ENCODE peak calls at places on chromosomes 13 and 19, in ten cellular contexts. One of them, this sample, is unnamed.
A peak's percentile ranks its signal among the peaks of the same experiment; 100 is the strongest.

GRCh38 chr13:113836917-113837553 is 26.8 kb downstream of the GAS6 start:
- DNase-seq in psoas muscle: peak; percentile 58
- DNase-seq in AG04450: peak; percentile 62
- DNase-seq in neural progenitor cell: no peak
- DNase-seq in lower lobe of right lung: peak; percentile 54
- DNase-seq in left ventricle myocardium inferior: peak; percentile 76
- DNase-seq in colonic mucosa: peak; percentile 53
- DNase-seq in tibial nerve: peak; percentile 68
- DNase-seq in CD8-positive, alpha-beta T cell: no peak
- DNase-seq in heart right ventricle: peak; percentile 80
- DNase-seq in this sample: peak; percentile 77

GRCh38 chr19:32862741-32863140 is 6.8 kb downstream of the SLC7A9 start:
- DNase-seq in psoas muscle: no peak
- DNase-seq in AG04450: no peak
- DNase-seq in neural progenitor cell: no peak
- DNase-seq in lower lobe of right lung: no peak
- DNase-seq in left ventricle myocardium inferior: no peak
- DNase-seq in colonic mucosa: no peak
- DNase-seq in tibial nerve: no peak
- DNase-seq in CD8-positive, alpha-beta T cell: no peak
- DNase-seq in heart right ventricle: no peak
- DNase-seq in this sample: no peak

GRCh38 chr13:31767175-31767900 is 28.0 kb downstream of the RXFP2 start:
- DNase-seq in psoas muscle: no peak
- DNase-seq in AG04450: peak; percentile 48
- DNase-seq in neural progenitor cell: no peak
- DNase-seq in lower lobe of right lung: no peak
- DNase-seq in left ventricle myocardium inferior: no peak
- DNase-seq in colonic mucosa: no peak
- DNase-seq in tibial nerve: no peak
- DNase-seq in CD8-positive, alpha-beta T cell: no peak
- DNase-seq in heart right ventricle: no peak
- DNase-seq in this sample: peak; percentile 51

GRCh38 chr13:30422056-30422914 is at the start of gene UBE2L5:
- DNase-seq in psoas muscle: peak; percentile 83
- DNase-seq in AG04450: peak; percentile 38
- DNase-seq in neural progenitor cell: peak; percentile 92
- DNase-seq in lower lobe of right lung: peak; percentile 88
- DNase-seq in left ventricle myocardium inferior: peak; percentile 82
- DNase-seq in colonic mucosa: peak; percentile 73
- DNase-seq in tibial nerve: peak; percentile 61
- DNase-seq in CD8-positive, alpha-beta T cell: peak; percentile 50
- DNase-seq in heart right ventricle: peak; percentile 73
- DNase-seq in this sample: peak; percentile 54

GRCh38 chr13:32265726-32266125 is 49.4 kb downstream of the ZAR1L start:
- DNase-seq in psoas muscle: no peak
- DNase-seq in AG04450: no peak
- DNase-seq in neural progenitor cell: no peak
- DNase-seq in lower lobe of right lung: no peak
- DNase-seq in left ventricle myocardium inferior: no peak
- DNase-seq in colonic mucosa: no peak
- DNase-seq in tibial nerve: no peak
- DNase-seq in CD8-positive, alpha-beta T cell: no peak
- DNase-seq in heart right ventricle: no peak
- DNase-seq in this sample: no peak

GRCh38 chr19:42366676-42367075 is 23.4 kb downstream of the CNFN start:
- DNase-seq in psoas muscle: no peak
- DNase-seq in AG04450: no peak
- DNase-seq in neural progenitor cell: no peak
- DNase-seq in lower lobe of right lung: no peak
- DNase-seq in left ventricle myocardium inferior: no peak
- DNase-seq in colonic mucosa: no peak
- DNase-seq in tibial nerve: no peak
- DNase-seq in CD8-positive, alpha-beta T cell: no peak
- DNase-seq in heart right ventricle: peak; percentile 33
- DNase-seq in this sample: no peak

GRCh38 chr13:41791056-41791455 is 169.9 kb downstream of the VWA8 start:
- DNase-seq in psoas muscle: no peak
- DNase-seq in AG04450: no peak
- DNase-seq in neural progenitor cell: no peak
- DNase-seq in lower lobe of right lung: no peak
- DNase-seq in left ventricle myocardium inferior: no peak
- DNase-seq in colonic mucosa: no peak
- DNase-seq in tibial nerve: no peak
- DNase-seq in CD8-positive, alpha-beta T cell: no peak
- DNase-seq in heart right ventricle: no peak
- DNase-seq in this sample: no peak

GRCh38 chr19:53019684-53020083 is 6.0 kb downstream of the ERVV-1 start:
- DNase-seq in psoas muscle: no peak
- DNase-seq in AG04450: no peak
- DNase-seq in neural progenitor cell: peak; percentile 64
- DNase-seq in lower lobe of right lung: no peak
- DNase-seq in left ventricle myocardium inferior: no peak
- DNase-seq in colonic mucosa: peak; percentile 27
- DNase-seq in tibial nerve: no peak
- DNase-seq in CD8-positive, alpha-beta T cell: no peak
- DNase-seq in heart right ventricle: no peak
- DNase-seq in this sample: no peak

DNA sequence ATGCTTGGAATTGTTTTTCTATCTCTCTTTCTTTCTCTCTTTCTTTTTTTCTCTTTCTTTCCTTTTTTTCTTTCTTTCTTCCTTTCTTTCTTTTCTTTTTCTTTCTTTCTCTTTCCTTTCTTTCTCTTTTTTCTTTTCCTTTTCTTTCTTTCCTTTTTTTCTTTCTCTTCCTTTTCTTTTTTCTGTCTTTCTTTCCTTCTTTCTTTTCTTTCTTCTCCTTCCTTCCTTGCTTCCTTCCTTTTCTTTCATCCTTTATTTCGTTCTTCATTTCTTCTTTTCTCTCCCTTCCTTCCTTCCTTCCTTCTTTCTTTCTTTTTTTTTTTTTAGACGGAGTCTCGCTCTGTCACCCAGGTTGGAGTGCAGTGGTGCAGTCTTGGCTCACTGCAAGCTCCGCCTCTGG is 1.9 kb upstream of the MEX3D start:
- DNase-seq in psoas muscle: no peak
- DNase-seq in AG04450: no peak
- DNase-seq in neural progenitor cell: no peak
- DNase-seq in lower lobe of right lung: no peak
- DNase-seq in left ventricle myocardium inferior: no peak
- DNase-seq in colonic mucosa: no peak
- DNase-seq in tibial nerve: no peak
- DNase-seq in CD8-positive, alpha-beta T cell: no peak
- DNase-seq in heart right ventricle: no peak
- DNase-seq in this sample: no peak
- TF ChIP-seq CTCF in psoas muscle: no peak
- TF ChIP-seq CTCF in AG04450: no peak
- TF ChIP-seq CTCF in neural progenitor cell: no peak
- TF ChIP-seq CTCF in lower lobe of right lung: no peak
- TF ChIP-seq CTCF in left ventricle myocardium inferior: no peak
- TF ChIP-seq CTCF in colonic mucosa: no peak
- TF ChIP-seq CTCF in tibial nerve: no peak
- TF ChIP-seq CTCF in CD8-positive, alpha-beta T cell: no peak
- TF ChIP-seq CTCF in heart right ventricle: no peak
- TF ChIP-seq CTCF in this sample: no peak

GRCh38 chr13:40113644-40114304 is 458.3 kb downstream of the COG6 start:
- DNase-seq in psoas muscle: no peak
- DNase-seq in AG04450: no peak
- DNase-seq in neural progenitor cell: no peak
- DNase-seq in lower lobe of right lung: no peak
- DNase-seq in left ventricle myocardium inferior: no peak
- DNase-seq in colonic mucosa: no peak
- DNase-seq in tibial nerve: no peak
- DNase-seq in CD8-positive, alpha-beta T cell: no peak
- DNase-seq in heart right ventricle: no peak
- DNase-seq in this sample: no peak
- H3K27ac ChIP-seq in psoas muscle: no peak overlapping the region
- H3K27ac ChIP-seq in AG04450: no peak overlapping the region
- H3K27ac ChIP-seq in neural progenitor cell: no peak overlapping the region
- H3K27ac ChIP-seq in lower lobe of right lung: no peak overlapping the region
- H3K27ac ChIP-seq in left ventricle myocardium inferior: no peak overlapping the region
- H3K27ac ChIP-seq in colonic mucosa: no peak overlapping the region
- H3K27ac ChIP-seq in tibial nerve: no peak overlapping the region
- H3K27ac ChIP-seq in CD8-positive, alpha-beta T cell: no peak overlapping the region
- H3K27ac ChIP-seq in heart right ventricle: no peak overlapping the region
- H3K27ac ChIP-seq in this sample: no peak overlapping the region

GRCh38 chr13:100986571-100986970 is 312.0 kb upstream of the TMTC4 start:
- DNase-seq in psoas muscle: no peak
- DNase-seq in AG04450: no peak
- DNase-seq in neural progenitor cell: no peak
- DNase-seq in lower lobe of right lung: no peak
- DNase-seq in left ventricle myocardium inferior: no peak
- DNase-seq in colonic mucosa: no peak
- DNase-seq in tibial nerve: no peak
- DNase-seq in CD8-positive, alpha-beta T cell: no peak
- DNase-seq in heart right ventricle: no peak
- DNase-seq in this sample: no peak

GRCh38 chr13:100984349-100984748 is 309.8 kb upstream of the TMTC4 start:
- DNase-seq in psoas muscle: no peak
- DNase-seq in AG04450: no peak
- DNase-seq in neural progenitor cell: no peak
- DNase-seq in lower lobe of right lung: no peak
- DNase-seq in left ventricle myocardium inferior: no peak
- DNase-seq in colonic mucosa: no peak
- DNase-seq in tibial nerve: no peak
- DNase-seq in CD8-positive, alpha-beta T cell: no peak
- DNase-seq in heart right ventricle: no peak
- DNase-seq in this sample: no peak

GRCh38 chr13:100983111-100983510 is 308.5 kb upstream of the TMTC4 start:
- DNase-seq in psoas muscle: no peak
- DNase-seq in AG04450: no peak
- DNase-seq in neural progenitor cell: no peak
- DNase-seq in lower lobe of right lung: no peak
- DNase-seq in left ventricle myocardium inferior: no peak
- DNase-seq in colonic mucosa: no peak
- DNase-seq in tibial nerve: no peak
- DNase-seq in CD8-positive, alpha-beta T cell: no peak
- DNase-seq in heart right ventricle: no peak
- DNase-seq in this sample: no peak

GRCh38 chr13:100989424-100989823 is 314.8 kb upstream of the TMTC4 start:
- DNase-seq in psoas muscle: no peak
- DNase-seq in AG04450: no peak
- DNase-seq in neural progenitor cell: no peak
- DNase-seq in lower lobe of right lung: no peak
- DNase-seq in left ventricle myocardium inferior: no peak
- DNase-seq in colonic mucosa: no peak
- DNase-seq in tibial nerve: no peak
- DNase-seq in CD8-positive, alpha-beta T cell: no peak
- DNase-seq in heart right ventricle: no peak
- DNase-seq in this sample: no peak

DNA sequence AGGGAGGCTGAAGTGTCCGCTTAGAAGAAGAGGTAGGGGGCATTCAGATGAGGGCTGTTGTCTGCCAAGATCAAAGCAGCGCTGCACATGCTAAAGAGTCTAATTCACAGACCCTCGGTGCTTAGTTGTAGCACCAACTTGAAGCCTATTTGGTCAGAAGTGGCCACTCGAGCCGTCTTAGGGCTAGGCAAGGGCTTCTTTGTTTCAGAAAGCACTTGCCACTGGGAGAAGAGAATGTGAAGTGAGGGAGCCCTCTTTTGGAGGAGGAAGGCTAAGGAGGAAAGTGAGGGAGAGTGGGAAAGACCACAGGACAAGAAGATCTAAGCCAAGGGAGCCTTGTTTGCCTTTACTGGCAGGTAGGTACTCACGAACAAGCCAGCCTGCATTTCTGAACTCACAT is 313.4 kb upstream of the TMTC4 start:
- DNase-seq in psoas muscle: no peak
- DNase-seq in AG04450: peak; percentile 16
- DNase-seq in neural progenitor cell: peak; percentile 57
- DNase-seq in lower lobe of right lung: no peak
- DNase-seq in left ventricle myocardium inferior: no peak
- DNase-seq in colonic mucosa: no peak
- DNase-seq in tibial nerve: no peak
- DNase-seq in CD8-positive, alpha-beta T cell: no peak
- DNase-seq in heart right ventricle: no peak
- DNase-seq in this sample: no peak
- TF ChIP-seq CTCF in psoas muscle: no peak
- TF ChIP-seq CTCF in AG04450: peak; percentile 55
- TF ChIP-seq CTCF in neural progenitor cell: peak; percentile 54
- TF ChIP-seq CTCF in lower lobe of right lung: no peak
- TF ChIP-seq CTCF in left ventricle myocardium inferior: no peak
- TF ChIP-seq CTCF in colonic mucosa: no peak
- TF ChIP-seq CTCF in tibial nerve: no peak
- TF ChIP-seq CTCF in CD8-positive, alpha-beta T cell: no peak
- TF ChIP-seq CTCF in heart right ventricle: no peak
- TF ChIP-seq CTCF in this sample: no peak

GRCh38 chr13:27261376-27261775 is 9.3 kb upstream of the RASL11A start:
- DNase-seq in psoas muscle: no peak
- DNase-seq in AG04450: no peak
- DNase-seq in neural progenitor cell: no peak
- DNase-seq in lower lobe of right lung: no peak
- DNase-seq in left ventricle myocardium inferior: no peak
- DNase-seq in colonic mucosa: no peak
- DNase-seq in tibial nerve: no peak
- DNase-seq in CD8-positive, alpha-beta T cell: no peak
- DNase-seq in heart right ventricle: no peak
- DNase-seq in this sample: no peak

GRCh38 chr13:27257648-27258253 is 6.4 kb downstream of the RPL21 start:
- DNase-seq in psoas muscle: no peak
- DNase-seq in AG04450: no peak
- DNase-seq in neural progenitor cell: no peak
- DNase-seq in lower lobe of right lung: no peak
- DNase-seq in left ventricle myocardium inferior: no peak
- DNase-seq in colonic mucosa: no peak
- DNase-seq in tibial nerve: no peak
- DNase-seq in CD8-positive, alpha-beta T cell: no peak
- DNase-seq in heart right ventricle: no peak
- DNase-seq in this sample: no peak

GRCh38 chr13:27258637-27259377 is 7.4 kb downstream of the RPL21 start:
- DNase-seq in psoas muscle: no peak
- DNase-seq in AG04450: no peak
- DNase-seq in neural progenitor cell: no peak
- DNase-seq in lower lobe of right lung: no peak
- DNase-seq in left ventricle myocardium inferior: no peak
- DNase-seq in colonic mucosa: no peak
- DNase-seq in tibial nerve: no peak
- DNase-seq in CD8-positive, alpha-beta T cell: no peak
- DNase-seq in heart right ventricle: no peak
- DNase-seq in this sample: no peak

GRCh38 chr13:27257233-27257568 is 5.8 kb downstream of the RPL21 start:
- DNase-seq in psoas muscle: no peak
- DNase-seq in AG04450: no peak
- DNase-seq in neural progenitor cell: no peak
- DNase-seq in lower lobe of right lung: no peak
- DNase-seq in left ventricle myocardium inferior: no peak
- DNase-seq in colonic mucosa: no peak
- DNase-seq in tibial nerve: no peak
- DNase-seq in CD8-positive, alpha-beta T cell: no peak
- DNase-seq in heart right ventricle: no peak
- DNase-seq in this sample: no peak

DNA sequence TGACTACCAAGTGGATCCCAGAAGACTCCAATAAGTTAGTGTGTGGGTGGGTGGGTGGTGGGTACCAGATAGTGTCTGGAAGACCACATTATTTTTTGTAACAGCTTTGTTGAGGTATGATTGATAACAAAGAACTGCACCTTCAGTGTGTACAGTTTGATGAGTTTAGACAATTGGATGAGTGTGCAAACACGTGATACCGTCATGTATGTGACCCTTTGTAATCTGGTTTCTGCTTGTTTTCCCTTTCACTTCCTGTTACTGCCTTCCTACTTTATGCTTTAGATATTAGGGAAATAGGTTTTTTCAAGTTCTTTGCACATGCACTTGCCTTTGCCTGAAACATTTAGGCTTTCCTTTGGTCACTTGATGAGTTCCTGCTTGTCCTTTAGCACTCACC is 8.5 kb downstream of the RPL21 start:
- DNase-seq in psoas muscle: no peak
- DNase-seq in AG04450: no peak
- DNase-seq in neural progenitor cell: no peak
- DNase-seq in lower lobe of right lung: no peak
- DNase-seq in left ventricle myocardium inferior: no peak
- DNase-seq in colonic mucosa: no peak
- DNase-seq in tibial nerve: no peak
- DNase-seq in CD8-positive, alpha-beta T cell: no peak
- DNase-seq in heart right ventricle: no peak
- DNase-seq in this sample: no peak
- H3K27ac ChIP-seq in psoas muscle: peak overlapping the region; percentile 24
- H3K27ac ChIP-seq in AG04450: no peak overlapping the region
- H3K27ac ChIP-seq in neural progenitor cell: no peak overlapping the region
- H3K27ac ChIP-seq in lower lobe of right lung: peak overlapping the region; percentile 27
- H3K27ac ChIP-seq in left ventricle myocardium inferior: peak overlapping the region; percentile 29
- H3K27ac ChIP-seq in colonic mucosa: no peak overlapping the region
- H3K27ac ChIP-seq in tibial nerve: no peak overlapping the region
- H3K27ac ChIP-seq in CD8-positive, alpha-beta T cell: no peak overlapping the region
- H3K27ac ChIP-seq in heart right ventricle: no peak overlapping the region
- H3K27ac ChIP-seq in this sample: no peak overlapping the region